ENCODE peak calls at places on chromosomes 5 and 9, in six cellular contexts. One of them, this sample, is unnamed.

GRCh38 chr5:31962321-31962720 is 211.8 kb downstream of the GOLPH3 start:
- ATAC-seq in heart right ventricle: peak; percentile 90
- ATAC-seq in omental fat pad: no peak
- ATAC-seq in stimulated activated effector memory CD8-positive, alpha-beta T cell treated with anti-CD3 and anti-CD28 coated beads, Interleukin-12 subunit alpha, Interleukin-12 subunit beta, amount 100 ng/mL, for 72 hours: no peak
- ATAC-seq in activated CD8-positive, alpha-beta T cell treated with anti-CD3 and anti-CD28 coated beads for 36 hours: no peak
- ATAC-seq in mucosa of descending colon: peak; percentile 55
- ATAC-seq in this sample: peak; percentile 84

GRCh38 chr5:148816822-148817221 is 9.6 kb upstream of the ADRB2 start:
- ATAC-seq in stimulated activated effector memory CD8-positive, alpha-beta T cell treated with anti-CD3 and anti-CD28 coated beads, Interleukin-12 subunit alpha, Interleukin-12 subunit beta, amount 100 ng/mL, for 72 hours: no peak
- ATAC-seq in omental fat pad: no peak
- ATAC-seq in heart right ventricle: no peak
- ATAC-seq in activated CD8-positive, alpha-beta T cell treated with anti-CD3 and anti-CD28 coated beads for 36 hours: no peak
- ATAC-seq in mucosa of descending colon: no peak
- ATAC-seq in this sample: no peak

GRCh38 chr9:108325406-108325805 is 530.4 kb downstream of the ACTL7B start:
- ATAC-seq in stimulated activated effector memory CD8-positive, alpha-beta T cell treated with anti-CD3 and anti-CD28 coated beads, Interleukin-12 subunit alpha, Interleukin-12 subunit beta, amount 100 ng/mL, for 72 hours: no peak
- ATAC-seq in heart right ventricle: no peak
- ATAC-seq in omental fat pad: no peak
- ATAC-seq in activated CD8-positive, alpha-beta T cell treated with anti-CD3 and anti-CD28 coated beads for 36 hours: no peak
- ATAC-seq in mucosa of descending colon: no peak
- ATAC-seq in this sample: no peak

GRCh38 chr9:16458696-16459420 is 411.6 kb downstream of the BNC2 start:
- ATAC-seq in stimulated activated effector memory CD8-positive, alpha-beta T cell treated with anti-CD3 and anti-CD28 coated beads, Interleukin-12 subunit alpha, Interleukin-12 subunit beta, amount 100 ng/mL, for 72 hours: no peak
- ATAC-seq in mucosa of descending colon: no peak
- ATAC-seq in activated CD8-positive, alpha-beta T cell treated with anti-CD3 and anti-CD28 coated beads for 36 hours: no peak
- ATAC-seq in omental fat pad: no peak
- ATAC-seq in heart right ventricle: no peak
- ATAC-seq in this sample: peak; percentile 97

GRCh38 chr9:129857207-129857606 is 21.9 kb downstream of the USP20 start:
- ATAC-seq in heart right ventricle: no peak
- ATAC-seq in mucosa of descending colon: no peak
- ATAC-seq in omental fat pad: no peak
- ATAC-seq in activated CD8-positive, alpha-beta T cell treated with anti-CD3 and anti-CD28 coated beads for 36 hours: no peak
- ATAC-seq in stimulated activated effector memory CD8-positive, alpha-beta T cell treated with anti-CD3 and anti-CD28 coated beads, Interleukin-12 subunit alpha, Interleukin-12 subunit beta, amount 100 ng/mL, for 72 hours: no peak
- ATAC-seq in this sample: no peak

GRCh38 chr5:29134418-29134817 is 2059.1 kb upstream of the CDH6 start:
- ATAC-seq in stimulated activated effector memory CD8-positive, alpha-beta T cell treated with anti-CD3 and anti-CD28 coated beads, Interleukin-12 subunit alpha, Interleukin-12 subunit beta, amount 100 ng/mL, for 72 hours: no peak
- ATAC-seq in omental fat pad: no peak
- ATAC-seq in heart right ventricle: no peak
- ATAC-seq in mucosa of descending colon: no peak
- ATAC-seq in activated CD8-positive, alpha-beta T cell treated with anti-CD3 and anti-CD28 coated beads for 36 hours: no peak
- ATAC-seq in this sample: no peak

GRCh38 chr9:89911721-89912604 is 307.2 kb downstream of the GADD45G start:
- ATAC-seq in omental fat pad: no peak
- ATAC-seq in activated CD8-positive, alpha-beta T cell treated with anti-CD3 and anti-CD28 coated beads for 36 hours: no peak
- ATAC-seq in heart right ventricle: no peak
- ATAC-seq in stimulated activated effector memory CD8-positive, alpha-beta T cell treated with anti-CD3 and anti-CD28 coated beads, Interleukin-12 subunit alpha, Interleukin-12 subunit beta, amount 100 ng/mL, for 72 hours: peak; percentile 57
- ATAC-seq in mucosa of descending colon: no peak
- ATAC-seq in this sample: no peak

GRCh38 chr5:159257629-159258283 is 5.3 kb upstream of the UBLCP1 start:
- ATAC-seq in mucosa of descending colon: no peak
- ATAC-seq in stimulated activated effector memory CD8-positive, alpha-beta T cell treated with anti-CD3 and anti-CD28 coated beads, Interleukin-12 subunit alpha, Interleukin-12 subunit beta, amount 100 ng/mL, for 72 hours: no peak
- ATAC-seq in omental fat pad: no peak
- ATAC-seq in heart right ventricle: no peak
- ATAC-seq in activated CD8-positive, alpha-beta T cell treated with anti-CD3 and anti-CD28 coated beads for 36 hours: no peak
- ATAC-seq in this sample: no peak

GRCh38 chr9:131848570-131849160 is 108.8 kb upstream of the RAPGEF1 start:
- ATAC-seq in activated CD8-positive, alpha-beta T cell treated with anti-CD3 and anti-CD28 coated beads for 36 hours: no peak
- ATAC-seq in stimulated activated effector memory CD8-positive, alpha-beta T cell treated with anti-CD3 and anti-CD28 coated beads, Interleukin-12 subunit alpha, Interleukin-12 subunit beta, amount 100 ng/mL, for 72 hours: no peak
- ATAC-seq in omental fat pad: no peak
- ATAC-seq in mucosa of descending colon: no peak
- ATAC-seq in heart right ventricle: no peak
- ATAC-seq in this sample: no peak

GRCh38 chr5:157159209-157159751 is 6.8 kb downstream of the GARIN3 start:
- ATAC-seq in omental fat pad: no peak
- ATAC-seq in mucosa of descending colon: no peak
- ATAC-seq in activated CD8-positive, alpha-beta T cell treated with anti-CD3 and anti-CD28 coated beads for 36 hours: peak; percentile 83
- ATAC-seq in stimulated activated effector memory CD8-positive, alpha-beta T cell treated with anti-CD3 and anti-CD28 coated beads, Interleukin-12 subunit alpha, Interleukin-12 subunit beta, amount 100 ng/mL, for 72 hours: peak; percentile 93
- ATAC-seq in heart right ventricle: no peak
- ATAC-seq in this sample: no peak

GRCh38 chr9:121286973-121287721 is 19.2 kb downstream of the GSN start:
- ATAC-seq in mucosa of descending colon: peak; percentile 79
- ATAC-seq in omental fat pad: peak; percentile 49
- ATAC-seq in heart right ventricle: peak; percentile 77
- ATAC-seq in activated CD8-positive, alpha-beta T cell treated with anti-CD3 and anti-CD28 coated beads for 36 hours: peak; percentile 62
- ATAC-seq in stimulated activated effector memory CD8-positive, alpha-beta T cell treated with anti-CD3 and anti-CD28 coated beads, Interleukin-12 subunit alpha, Interleukin-12 subunit beta, amount 100 ng/mL, for 72 hours: peak; percentile 62
- ATAC-seq in this sample: peak; percentile 84

GRCh38 chr9:121318631-121319393 is 50.9 kb downstream of the GSN start:
- ATAC-seq in mucosa of descending colon: no peak
- ATAC-seq in activated CD8-positive, alpha-beta T cell treated with anti-CD3 and anti-CD28 coated beads for 36 hours: no peak
- ATAC-seq in omental fat pad: no peak
- ATAC-seq in heart right ventricle: peak; percentile 5
- ATAC-seq in stimulated activated effector memory CD8-positive, alpha-beta T cell treated with anti-CD3 and anti-CD28 coated beads, Interleukin-12 subunit alpha, Interleukin-12 subunit beta, amount 100 ng/mL, for 72 hours: no peak
- ATAC-seq in this sample: no peak

GRCh38 chr9:89058906-89059305 is 67.6 kb downstream of the S1PR3 start:
- ATAC-seq in activated CD8-positive, alpha-beta T cell treated with anti-CD3 and anti-CD28 coated beads for 36 hours: no peak
- ATAC-seq in omental fat pad: no peak
- ATAC-seq in stimulated activated effector memory CD8-positive, alpha-beta T cell treated with anti-CD3 and anti-CD28 coated beads, Interleukin-12 subunit alpha, Interleukin-12 subunit beta, amount 100 ng/mL, for 72 hours: no peak
- ATAC-seq in heart right ventricle: no peak
- ATAC-seq in mucosa of descending colon: no peak
- ATAC-seq in this sample: no peak

GRCh38 chr9:18163146-18163545 is 310.8 kb upstream of the ADAMTSL1 start:
- ATAC-seq in stimulated activated effector memory CD8-positive, alpha-beta T cell treated with anti-CD3 and anti-CD28 coated beads, Interleukin-12 subunit alpha, Interleukin-12 subunit beta, amount 100 ng/mL, for 72 hours: no peak
- ATAC-seq in mucosa of descending colon: peak; percentile 67
- ATAC-seq in activated CD8-positive, alpha-beta T cell treated with anti-CD3 and anti-CD28 coated beads for 36 hours: no peak
- ATAC-seq in omental fat pad: no peak
- ATAC-seq in heart right ventricle: no peak
- ATAC-seq in this sample: no peak

GRCh38 chr9:137960496-137960895 is 82.9 kb downstream of the CACNA1B start:
- ATAC-seq in stimulated activated effector memory CD8-positive, alpha-beta T cell treated with anti-CD3 and anti-CD28 coated beads, Interleukin-12 subunit alpha, Interleukin-12 subunit beta, amount 100 ng/mL, for 72 hours: no peak
- ATAC-seq in omental fat pad: no peak
- ATAC-seq in activated CD8-positive, alpha-beta T cell treated with anti-CD3 and anti-CD28 coated beads for 36 hours: no peak
- ATAC-seq in mucosa of descending colon: no peak
- ATAC-seq in heart right ventricle: no peak
- ATAC-seq in this sample: no peak

GRCh38 chr9:107178302-107178701 is 104.8 kb upstream of the RAD23B start:
- ATAC-seq in stimulated activated effector memory CD8-positive, alpha-beta T cell treated with anti-CD3 and anti-CD28 coated beads, Interleukin-12 subunit alpha, Interleukin-12 subunit beta, amount 100 ng/mL, for 72 hours: no peak
- ATAC-seq in omental fat pad: no peak
- ATAC-seq in heart right ventricle: no peak
- ATAC-seq in activated CD8-positive, alpha-beta T cell treated with anti-CD3 and anti-CD28 coated beads for 36 hours: no peak
- ATAC-seq in mucosa of descending colon: no peak
- ATAC-seq in this sample: no peak

GRCh38 chr9:71822935-71823334 is 54.6 kb upstream of the CEMIP2 start:
- ATAC-seq in heart right ventricle: no peak
- ATAC-seq in activated CD8-positive, alpha-beta T cell treated with anti-CD3 and anti-CD28 coated beads for 36 hours: no peak
- ATAC-seq in stimulated activated effector memory CD8-positive, alpha-beta T cell treated with anti-CD3 and anti-CD28 coated beads, Interleukin-12 subunit alpha, Interleukin-12 subunit beta, amount 100 ng/mL, for 72 hours: no peak
- ATAC-seq in omental fat pad: no peak
- ATAC-seq in mucosa of descending colon: no peak
- ATAC-seq in this sample: no peak

GRCh38 chr5:82820188-82820587 is 257.0 kb downstream of the TMEM167A start:
- ATAC-seq in stimulated activated effector memory CD8-positive, alpha-beta T cell treated with anti-CD3 and anti-CD28 coated beads, Interleukin-12 subunit alpha, Interleukin-12 subunit beta, amount 100 ng/mL, for 72 hours: peak; percentile 48
- ATAC-seq in omental fat pad: no peak
- ATAC-seq in heart right ventricle: no peak
- ATAC-seq in activated CD8-positive, alpha-beta T cell treated with anti-CD3 and anti-CD28 coated beads for 36 hours: no peak
- ATAC-seq in mucosa of descending colon: no peak
- ATAC-seq in this sample: no peak

GRCh38 chr5:148785223-148785622 is 41.2 kb upstream of the ADRB2 start:
- ATAC-seq in omental fat pad: no peak
- ATAC-seq in activated CD8-positive, alpha-beta T cell treated with anti-CD3 and anti-CD28 coated beads for 36 hours: no peak
- ATAC-seq in stimulated activated effector memory CD8-positive, alpha-beta T cell treated with anti-CD3 and anti-CD28 coated beads, Interleukin-12 subunit alpha, Interleukin-12 subunit beta, amount 100 ng/mL, for 72 hours: no peak
- ATAC-seq in heart right ventricle: no peak
- ATAC-seq in mucosa of descending colon: no peak
- ATAC-seq in this sample: no peak

GRCh38 chr9:994005-994404 is 17.6 kb downstream of the DMRT3 start:
- ATAC-seq in stimulated activated effector memory CD8-positive, alpha-beta T cell treated with anti-CD3 and anti-CD28 coated beads, Interleukin-12 subunit alpha, Interleukin-12 subunit beta, amount 100 ng/mL, for 72 hours: no peak
- ATAC-seq in mucosa of descending colon: peak; percentile 63
- ATAC-seq in activated CD8-positive, alpha-beta T cell treated with anti-CD3 and anti-CD28 coated beads for 36 hours: peak; percentile 30
- ATAC-seq in omental fat pad: no peak
- ATAC-seq in heart right ventricle: no peak
- ATAC-seq in this sample: no peak

GRCh38 chr5:143501176-143501840 is 97.8 kb upstream of the NR3C1 start:
- ATAC-seq in stimulated activated effector memory CD8-positive, alpha-beta T cell treated with anti-CD3 and anti-CD28 coated beads, Interleukin-12 subunit alpha, Interleukin-12 subunit beta, amount 100 ng/mL, for 72 hours: no peak
- ATAC-seq in omental fat pad: peak; percentile 38
- ATAC-seq in activated CD8-positive, alpha-beta T cell treated with anti-CD3 and anti-CD28 coated beads for 36 hours: no peak
- ATAC-seq in mucosa of descending colon: no peak
- ATAC-seq in heart right ventricle: no peak
- ATAC-seq in this sample: no peak

GRCh38 chr9:97547098-97547829 is 45.8 kb downstream of the TMOD1 start:
- ATAC-seq in omental fat pad: no peak
- ATAC-seq in heart right ventricle: no peak
- ATAC-seq in activated CD8-positive, alpha-beta T cell treated with anti-CD3 and anti-CD28 coated beads for 36 hours: no peak
- ATAC-seq in mucosa of descending colon: no peak
- ATAC-seq in stimulated activated effector memory CD8-positive, alpha-beta T cell treated with anti-CD3 and anti-CD28 coated beads, Interleukin-12 subunit alpha, Interleukin-12 subunit beta, amount 100 ng/mL, for 72 hours: no peak
- ATAC-seq in this sample: no peak

GRCh38 chr5:180591249-180591887 is at the start of gene SCGB3A1:
- ATAC-seq in activated CD8-positive, alpha-beta T cell treated with anti-CD3 and anti-CD28 coated beads for 36 hours: no peak
- ATAC-seq in stimulated activated effector memory CD8-positive, alpha-beta T cell treated with anti-CD3 and anti-CD28 coated beads, Interleukin-12 subunit alpha, Interleukin-12 subunit beta, amount 100 ng/mL, for 72 hours: no peak
- ATAC-seq in omental fat pad: no peak
- ATAC-seq in heart right ventricle: no peak
- ATAC-seq in mucosa of descending colon: peak; percentile 39
- ATAC-seq in this sample: no peak

GRCh38 chr5:177023247-177023703 is 779 bp downstream of the ZNF346 start:
- ATAC-seq in stimulated activated effector memory CD8-positive, alpha-beta T cell treated with anti-CD3 and anti-CD28 coated beads, Interleukin-12 subunit alpha, Interleukin-12 subunit beta, amount 100 ng/mL, for 72 hours: peak; percentile 38
- ATAC-seq in mucosa of descending colon: peak; percentile 22
- ATAC-seq in omental fat pad: peak; percentile 48
- ATAC-seq in heart right ventricle: peak; percentile 17
- ATAC-seq in activated CD8-positive, alpha-beta T cell treated with anti-CD3 and anti-CD28 coated beads for 36 hours: peak; percentile 9
- ATAC-seq in this sample: no peak

GRCh38 chr9:92963831-92964606 is 16.7 kb downstream of the FGD3 start:
- ATAC-seq in omental fat pad: no peak
- ATAC-seq in activated CD8-positive, alpha-beta T cell treated with anti-CD3 and anti-CD28 coated beads for 36 hours: peak; percentile 64
- ATAC-seq in mucosa of descending colon: peak; percentile 63
- ATAC-seq in heart right ventricle: peak; percentile 48
- ATAC-seq in stimulated activated effector memory CD8-positive, alpha-beta T cell treated with anti-CD3 and anti-CD28 coated beads, Interleukin-12 subunit alpha, Interleukin-12 subunit beta, amount 100 ng/mL, for 72 hours: peak; percentile 77
- ATAC-seq in this sample: peak; percentile 6

This sample was measured in esophagus mucosa.